ENCODE peak calls at places on chromosome 4, in six cellular contexts. Q is brain microvascular endothelial cell, R is psoas muscle, W is HCT116, U is thoracic aorta, P is astrocyte of the spinal cord. E is an unnamed sample.
A peak's percentile ranks its signal among the peaks of the same experiment; 100 is the strongest.

GRCh38 chr4:99324361-99324760 is 3.2 kb upstream of the ADH1B start:
- DNase-seq in W (no peak), Q (no peak), U (no peak), P (no peak), R (no peak), E (no peak)

GRCh38 chr4:185112104-185112503 is 31.0 kb upstream of the SLC25A4 start:
- DNase-seq in Q (peak; percentile 93), U (peak; percentile 45), W (peak; percentile 97), R (no peak), P (peak; percentile 94), E (peak; percentile 81)

GRCh38 chr4:2728221-2728620 is 27.9 kb downstream of the TNIP2 start:
- DNase-seq in R (no peak), W (no peak), U (no peak), Q (no peak), P (no peak), E (no peak)

GRCh38 chr4:107966903-107967302 is 22.8 kb upstream of the HADH start:
- DNase-seq in W (no peak), Q (no peak), P (no peak), R (no peak), U (no peak), E (no peak)

GRCh38 chr4:55216871-55217635 is 91.7 kb upstream of the KDR start:
- DNase-seq in Q (peak; percentile 23), U (no peak), R (no peak), P (no peak), W (no peak), E (no peak)

GRCh38 chr4:78311306-78311705 is 240.3 kb upstream of the ANXA3 start:
- DNase-seq in W (no peak), P (no peak), U (no peak), Q (no peak), R (no peak), E (no peak)

GRCh38 chr4:73599182-73599581 is 21.1 kb downstream of the RASSF6 start:
- DNase-seq in Q (peak; percentile 36), P (peak; percentile 76), U (no peak), R (no peak), W (peak; percentile 38), E (peak; percentile 52)

GRCh38 chr4:4667643-4668081 is 125.8 kb upstream of the STX18 start:
- DNase-seq in Q (no peak), P (no peak), R (no peak), W (no peak), U (no peak), E (no peak)

GRCh38 chr4:8639021-8639420 is 46.5 kb downstream of the CPZ start:
- DNase-seq in R (no peak), P (no peak), U (no peak), W (no peak), Q (no peak), E (no peak)

GRCh38 chr4:8703401-8703696 is 110.8 kb downstream of the CPZ start:
- DNase-seq in P (no peak), W (no peak), R (peak; percentile 17), Q (no peak), U (no peak), E (peak; percentile 5)

GRCh38 chr4:40409835-40410234 is 74.7 kb downstream of the CHRNA9 start:
- DNase-seq in U (no peak), W (no peak), P (peak; percentile 58), R (no peak), Q (peak; percentile 5), E (no peak)

GRCh38 chr4:146638801-146639351 is at the start of gene POU4F2:
- DNase-seq in P (peak; percentile 25), U (no peak), W (no peak), Q (no peak), R (no peak), E (no peak)
- H3K4me3 ChIP-seq in P (no peak within 1 kb of the TSS), U (peak within 1 kb of the TSS; percentile 57), W (no peak within 1 kb of the TSS), Q (peak within 1 kb of the TSS; percentile 20), R (peak within 1 kb of the TSS; percentile 50), E (no peak within 1 kb of the TSS)

GRCh38 chr4:123699823-123700822 is 303.5 kb downstream of the SPRY1 start:
- DNase-seq in Q (peak; percentile 88), P (peak; percentile 92), U (no peak), W (no peak), R (no peak), E (peak; percentile 59)
- H3K4me3 ChIP-seq in Q (no peak overlapping the region), P (no peak overlapping the region), U (peak overlapping the region; percentile 50), W (no peak overlapping the region), R (no peak overlapping the region), E (no peak overlapping the region)

DNA sequence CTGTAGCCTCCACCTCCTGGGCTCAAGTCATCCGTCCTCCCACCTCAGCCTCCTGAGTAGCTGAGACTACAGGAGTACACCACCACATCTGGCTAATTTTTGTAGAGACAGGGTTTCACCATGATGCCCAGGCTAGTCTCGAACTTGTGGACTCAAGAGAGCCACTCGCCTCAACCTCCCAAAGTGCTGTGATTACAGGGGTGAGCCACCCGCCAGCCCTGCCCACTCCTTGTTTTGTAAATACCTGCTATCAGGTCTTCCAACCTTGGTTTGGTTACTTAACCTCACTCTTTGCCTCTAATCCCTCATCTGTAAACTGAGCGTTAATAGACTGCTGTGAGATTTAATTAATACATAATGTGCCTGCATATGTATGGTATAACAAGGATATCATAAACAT is 803 bp downstream of the CNGA1 start:
- DNase-seq in U (no peak), Q (no peak), W (no peak), P (no peak), R (no peak), E (no peak)
- H3K4me3 ChIP-seq in U (no peak overlapping the region), Q (no peak overlapping the region), W (peak overlapping the region; percentile 73), P (no peak overlapping the region), R (peak overlapping the region; percentile 87), E (no peak overlapping the region)

GRCh38 chr4:17647927-17648326 is 33.5 kb downstream of the MED28 start:
- DNase-seq in R (no peak), W (no peak), Q (no peak), P (no peak), U (no peak), E (no peak)

GRCh38 chr4:17647176-17647806 is 32.9 kb downstream of the MED28 start:
- DNase-seq in Q (no peak), R (no peak), U (no peak), W (no peak), P (no peak), E (no peak)

GRCh38 chr4:17646693-17647092 is 32.3 kb downstream of the MED28 start:
- DNase-seq in U (no peak), W (no peak), R (no peak), Q (no peak), P (no peak), E (no peak)

GRCh38 chr4:17639136-17639535 is 24.7 kb downstream of the MED28 start:
- DNase-seq in Q (no peak), U (no peak), R (peak; percentile 49), P (no peak), W (no peak), E (no peak)

GRCh38 chr4:17642404-17642783 is 28.0 kb downstream of the MED28 start:
- DNase-seq in P (no peak), U (no peak), Q (no peak), W (no peak), R (no peak), E (no peak)
- H3K4me3 ChIP-seq in P (no peak overlapping the region), U (no peak overlapping the region), Q (no peak overlapping the region), W (no peak overlapping the region), R (no peak overlapping the region), E (no peak overlapping the region)

DNA sequence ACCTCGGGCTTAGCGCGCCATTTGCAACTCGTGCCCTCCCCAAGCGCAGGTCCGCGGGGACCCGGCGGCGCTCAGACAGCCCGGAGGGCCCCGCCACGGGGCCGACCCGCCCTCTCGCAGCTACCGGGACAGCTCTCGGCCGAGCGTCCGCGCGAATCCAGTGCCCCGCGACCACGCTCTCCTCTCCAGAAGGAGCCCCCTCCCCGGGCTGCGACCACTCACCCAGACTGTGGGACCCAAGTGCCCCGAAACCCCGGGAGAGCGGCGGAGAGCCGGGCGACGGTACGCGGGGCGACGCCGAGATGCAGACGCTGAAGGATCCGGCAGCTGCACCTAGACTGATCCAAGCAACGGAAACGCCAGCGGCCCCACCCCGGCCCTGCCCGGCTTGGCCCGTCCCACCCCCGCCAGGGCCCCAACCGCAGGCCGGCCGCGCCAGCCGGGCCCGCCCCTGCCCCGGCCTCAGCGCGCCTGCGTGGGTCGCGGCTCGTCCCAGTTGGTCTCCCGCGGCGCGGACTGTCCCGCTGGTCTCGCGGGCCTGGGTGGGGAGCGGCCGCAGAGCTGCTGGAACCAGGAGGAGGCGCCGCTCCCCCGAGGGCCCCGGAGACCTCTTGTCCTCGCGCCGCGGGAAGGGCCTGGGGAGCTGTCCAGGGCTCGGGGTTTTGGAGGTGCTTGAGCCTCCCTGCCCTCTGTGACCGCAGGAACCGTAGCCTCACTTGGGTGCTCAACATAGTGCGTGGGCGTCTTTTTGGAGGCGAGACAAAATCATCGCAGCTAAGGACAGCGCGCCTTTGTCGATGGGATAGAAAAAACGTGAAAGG is at the start of gene ANXA5:
- DNase-seq in W (peak; percentile 59), P (peak; percentile 89), Q (peak; percentile 78), R (peak; percentile 96), U (peak; percentile 46), E (peak; percentile 92)
- H3K4me3 ChIP-seq in W (peak within 1 kb of the TSS; percentile 71), P (peak within 1 kb of the TSS; percentile 86), Q (peak within 1 kb of the TSS; percentile 89), R (peak within 1 kb of the TSS; percentile 96), U (peak within 1 kb of the TSS; percentile 98), E (peak within 1 kb of the TSS; percentile 97)

E was measured in SJSA1.